ENCODE peak calls at places on chromosomes 11 and 22, in seven cellular contexts. T, I, X, N, M, K and S are unnamed samples.

GRCh38 chr22:23408321-23408720 is 171.8 kb downstream of the IGLL1 start:
- DNase-seq in I (no peak), T (no peak), M (no peak), K (no peak), X (no peak), N (no peak), S (no peak)

GRCh38 chr22:38298312-38299000 is 18.8 kb downstream of the CSNK1E start:
- DNase-seq in N (peak; percentile 100), I (no peak), M (no peak), K (no peak), T (no peak), X (no peak), S (no peak)

GRCh38 chr11:115499241-115499799 is 4.9 kb downstream of the CADM1 start:
- DNase-seq in X (no peak), N (no peak), K (no peak), T (no peak), M (no peak), I (no peak), S (no peak)

GRCh38 chr11:65225284-65226102 is 36.3 kb upstream of the POLA2 start:
- DNase-seq in N (peak; percentile 59), I (no peak), X (peak; percentile 64), T (peak; percentile 30), M (peak; percentile 49), K (peak; percentile 41), S (peak; percentile 55)

GRCh38 chr11:111512296-111513239 is at the start of gene BTG4:
- DNase-seq in I (no peak), K (no peak), M (no peak), N (peak; percentile 27), X (peak; percentile 12), T (no peak), S (no peak)

GRCh38 chr11:69992943-69993694 is 85.0 kb upstream of the ANO1 start:
- DNase-seq in T (no peak), N (no peak), K (no peak), I (no peak), X (no peak), M (no peak), S (no peak)

GRCh38 chr11:111220716-111221115 is 24.8 kb upstream of the POU2AF2 start:
- DNase-seq in T (no peak), M (no peak), I (no peak), X (no peak), K (no peak), N (peak; percentile 7), S (no peak)

GRCh38 chr11:76807206-76807875 is 24.2 kb downstream of the TSKU start:
- DNase-seq in I (no peak), M (peak; percentile 66), K (peak; percentile 92), T (peak; percentile 49), X (peak; percentile 86), N (peak; percentile 79), S (peak; percentile 90)

GRCh38 chr11:48049036-48049435 is 68.7 kb downstream of the PTPRJ start:
- DNase-seq in T (no peak), I (no peak), K (no peak), M (no peak), N (no peak), X (no peak), S (no peak)

GRCh38 chr11:57164317-57164716 is 17.4 kb upstream of the LRRC55 start:
- DNase-seq in M (no peak), X (no peak), N (no peak), T (no peak), I (no peak), K (no peak), S (no peak)

GRCh38 chr22:19767427-19768380 is 7.1 kb downstream of the TBX1 start:
- DNase-seq in X (no peak), N (no peak), T (no peak), K (no peak), I (no peak), M (no peak), S (peak; percentile 60)

GRCh38 chr11:78145511-78146030 is 6.1 kb upstream of the ALG8 start:
- DNase-seq in I (no peak), K (no peak), X (no peak), N (no peak), T (no peak), M (no peak), S (no peak)

GRCh38 chr11:10455637-10456487 is 798 bp downstream of the AMPD3 start:
- DNase-seq in N (peak; percentile 89), M (no peak), T (peak; percentile 30), I (no peak), K (no peak), X (peak; percentile 52), S (peak; percentile 29)

GRCh38 chr11:130102457-130103249 is 33.0 kb downstream of the APLP2 start:
- DNase-seq in X (no peak), K (no peak), I (no peak), N (no peak), T (no peak), M (no peak), S (no peak)

GRCh38 chr11:69086152-69086551 is 37.4 kb downstream of the TPCN2 start:
- DNase-seq in N (no peak), I (no peak), T (no peak), M (no peak), K (no peak), X (no peak), S (no peak)

GRCh38 chr11:8297781-8298440 is 34.2 kb upstream of the LMO1 start:
- DNase-seq in K (no peak), T (no peak), I (peak; percentile 40), N (no peak), M (no peak), X (no peak), S (no peak)